ENCODE peak calls at places on chromosomes 11 and 22, in ten cellular contexts. T, E, Q, D, L, O, K, F, V and I are unnamed samples.

GRCh38 chr22:39713799-39714290 is 143.3 kb downstream of the CACNA1I start:
- DNase-seq in T (no peak), E (no peak), Q (no peak), D (no peak), L (no peak), O (no peak), K (no peak), F (no peak), V (no peak), I (no peak)

GRCh38 chr11:105780781-105781525 is 171.1 kb downstream of the GRIA4 start:
- DNase-seq in T (no peak), E (no peak), Q (no peak), D (no peak), L (no peak), O (no peak), K (no peak), F (no peak), V (no peak), I (no peak)

GRCh38 chr22:39623603-39624500 is 53.3 kb downstream of the CACNA1I start:
- DNase-seq in T (no peak), E (no peak), Q (no peak), D (no peak), L (no peak), O (no peak), K (no peak), F (no peak), V (no peak), I (peak; percentile 80)

GRCh38 chr11:118398797-118399564 is 2.4 kb upstream of the ATP5MG start:
- DNase-seq in T (no peak), E (no peak), Q (no peak), D (peak; percentile 67), L (no peak), O (no peak), K (no peak), F (peak; percentile 10), V (no peak), I (no peak)

GRCh38 chr11:43923327-43924111 is 18.9 kb upstream of the C11orf96 start:
- DNase-seq in T (peak; percentile 58), E (no peak), Q (no peak), D (no peak), L (no peak), O (no peak), K (no peak), F (no peak), V (peak; percentile 57), I (peak; percentile 42)

GRCh38 chr11:109730669-109731068 is 308.7 kb downstream of the C11orf87 start:
- DNase-seq in T (no peak), E (no peak), Q (no peak), D (no peak), L (no peak), O (no peak), K (no peak), F (no peak), V (no peak), I (no peak)

GRCh38 chr11:11467278-11467677 is 114.2 kb upstream of the CSNK2A3 start:
- DNase-seq in T (no peak), E (peak; percentile 46), Q (no peak), D (no peak), L (no peak), O (no peak), K (peak; percentile 37), F (no peak), V (no peak), I (no peak)

GRCh38 chr11:41431784-41432183 is 27.7 kb downstream of the LRRC4C start:
- DNase-seq in T (peak; percentile 39), E (no peak), Q (peak; percentile 1), D (no peak), L (no peak), O (no peak), K (peak; percentile 20), F (no peak), V (no peak), I (peak; percentile 10)

GRCh38 chr11:77776455-77776854 is 44.1 kb downstream of the RSF1 start:
- DNase-seq in T (no peak), E (no peak), Q (peak; percentile 15), D (no peak), L (no peak), O (no peak), K (peak; percentile 6), F (no peak), V (no peak), I (no peak)

GRCh38 chr11:101880208-101880607 is 34.6 kb upstream of the CEP126 start:
- DNase-seq in T (peak; percentile 17), E (no peak), Q (peak; percentile 14), D (no peak), L (no peak), O (no peak), K (no peak), F (no peak), V (peak; percentile 12), I (no peak)

GRCh38 chr22:45683248-45683647 is 11.6 kb downstream of the ATXN10 start:
- DNase-seq in T (no peak), E (no peak), Q (no peak), D (no peak), L (no peak), O (no peak), K (no peak), F (no peak), V (no peak), I (no peak)

GRCh38 chr11:68470304-68470811 is 9.8 kb downstream of the PPP6R3 start:
- DNase-seq in T (no peak), E (no peak), Q (peak; percentile 79), D (no peak), L (no peak), O (no peak), K (no peak), F (no peak), V (no peak), I (peak; percentile 28)

GRCh38 chr11:120712014-120712413 is 200.5 kb downstream of the GRIK4 start:
- DNase-seq in T (no peak), E (no peak), Q (no peak), D (no peak), L (no peak), O (no peak), K (no peak), F (no peak), V (no peak), I (no peak)

GRCh38 chr11:995752-996420 is 40.6 kb downstream of the MUC6 start:
- DNase-seq in T (no peak), E (no peak), Q (no peak), D (no peak), L (peak; percentile 48), O (no peak), K (peak; percentile 40), F (no peak), V (no peak), I (no peak)

GRCh38 chr11:78921517-78921916 is 346.9 kb upstream of the NARS2 start:
- DNase-seq in T (no peak), E (no peak), Q (no peak), D (no peak), L (no peak), O (no peak), K (no peak), F (no peak), V (no peak), I (no peak)

GRCh38 chr11:72876147-72876546 is 61.9 kb downstream of the ATG16L2 start:
- DNase-seq in T (no peak), E (no peak), Q (no peak), D (no peak), L (no peak), O (no peak), K (no peak), F (no peak), V (no peak), I (no peak)

GRCh38 chr11:74626604-74627003 is 34.2 kb downstream of the POLD3 start:
- DNase-seq in T (no peak), E (no peak), Q (no peak), D (no peak), L (no peak), O (no peak), K (no peak), F (no peak), V (no peak), I (no peak)

GRCh38 chr22:35375031-35375430 is 5.9 kb upstream of the HMOX1 start:
- DNase-seq in T (no peak), E (no peak), Q (no peak), D (no peak), L (no peak), O (no peak), K (no peak), F (no peak), V (no peak), I (no peak)

GRCh38 chr11:122168218-122168617 is 52.2 kb upstream of the BLID start:
- DNase-seq in T (no peak), E (no peak), Q (no peak), D (no peak), L (no peak), O (no peak), K (no peak), F (no peak), V (no peak), I (no peak)

GRCh38 chr11:130608267-130608666 is 159.8 kb downstream of the ADAMTS15 start:
- DNase-seq in T (no peak), E (no peak), Q (no peak), D (no peak), L (no peak), O (no peak), K (no peak), F (no peak), V (no peak), I (no peak)

GRCh38 chr11:2114430-2115241 is 24.6 kb downstream of the IGF2 start:
- DNase-seq in T (no peak), E (no peak), Q (no peak), D (no peak), L (no peak), O (no peak), K (no peak), F (no peak), V (no peak), I (no peak)